ENCODE peak calls at places on chromosome 17, in five cellular contexts. X is HFF-Myc, J is endothelial cell, Q is NCI-H1417 treated with DMSO at 0.1 percent for 48 hours, S is left kidney. V is an unnamed sample.

GRCh38 chr17:19431691-19432090 is 20.7 kb downstream of the RNF112 start:
- DNase-seq in J (no peak), S (no peak), Q (no peak), X (no peak), V (no peak)

GRCh38 chr17:15255713-15256454 is 9.2 kb downstream of the PMP22 start:
- DNase-seq in Q (no peak), S (peak), X (no peak), J (no peak), V (no peak)

GRCh38 chr17:39715375-39716072 is 14.8 kb downstream of the MIEN1 start:
- DNase-seq in X (no peak), J (no peak), S (no peak), Q (no peak), V (no peak)

GRCh38 chr17:42518046-42518754 is 17.8 kb upstream of the NAGLU start:
- DNase-seq in S (peak), X (peak), J (no peak), Q (no peak), V (no peak)

GRCh38 chr17:55413825-55414489 is 7.7 kb downstream of the MMD start:
- DNase-seq in X (no peak), J (no peak), Q (no peak), S (no peak), V (no peak)

GRCh38 chr17:59221159-59221847 is 992 bp downstream of the GDPD1 start:
- DNase-seq in Q (no peak), X (no peak), S (no peak), J (no peak), V (no peak)

GRCh38 chr17:77599699-77600098 is 358.8 kb upstream of the TNRC6C start:
- DNase-seq in Q (no peak), S (no peak), X (no peak), J (no peak), V (no peak)

GRCh38 chr17:8954339-8954738 is 11.2 kb downstream of the PIK3R5 start:
- DNase-seq in J (no peak), X (no peak), S (no peak), Q (no peak), V (no peak)

GRCh38 chr17:74862108-74862901 is 2.6 kb upstream of the GRIN2C start:
- DNase-seq in S (peak), X (no peak), J (peak), Q (no peak), V (no peak)

GRCh38 chr17:6413073-6413472 is 21.8 kb downstream of the AIPL1 start:
- DNase-seq in Q (peak), J (no peak), X (no peak), S (peak), V (no peak)

GRCh38 chr17:13306310-13306962 is 288.6 kb upstream of the ELAC2 start:
- DNase-seq in X (peak), J (peak), S (peak), Q (no peak), V (no peak)

GRCh38 chr17:60049936-60050335 is 28.8 kb downstream of the HEATR6 start:
- DNase-seq in S (no peak), Q (no peak), X (no peak), J (no peak), V (no peak)

GRCh38 chr17:80265205-80266068 is 4.8 kb downstream of the RNF213 start:
- DNase-seq in S (no peak), Q (no peak), J (no peak), X (no peak), V (no peak)

GRCh38 chr17:11548398-11548797 is 49.9 kb upstream of the DNAH9 start:
- DNase-seq in X (no peak), J (no peak), Q (no peak), S (no peak), V (no peak)

V was measured in NCI-H2081 treated with DMSO at 0.1 percent for 48 hours.